ENCODE peak calls at places on chromosomes 3 and 15, in seven cellular contexts. Z is cardiac fibroblast, A is psoas muscle, G is NB4, O is hepatocyte, H is heart left ventricle, K is MM.1S. S is an unnamed sample.

GRCh38 chr3:66179813-66180212 is 41.0 kb upstream of the SLC25A26 start:
- DNase-seq in G (no peak), Z (peak), A (no peak), K (no peak), O (no peak), H (no peak), S (no peak)

GRCh38 chr3:14243782-14244181 is 65.2 kb downstream of the LSM3 start:
- DNase-seq in H (no peak), O (no peak), G (no peak), A (no peak), K (no peak), Z (no peak), S (peak)

GRCh38 chr3:127440384-127440783 is 150.1 kb downstream of the TPRA1 start:
- DNase-seq in G (no peak), O (no peak), K (no peak), Z (no peak), A (no peak), H (no peak), S (no peak)

GRCh38 chr3:14275962-14276909 is 97.6 kb downstream of the LSM3 start:
- DNase-seq in A (no peak), O (no peak), K (no peak), H (no peak), Z (no peak), G (no peak), S (no peak)

GRCh38 chr3:130658666-130659065 is 88.0 kb downstream of the PIK3R4 start:
- DNase-seq in Z (peak), H (no peak), A (no peak), K (no peak), O (peak), G (peak), S (no peak)

GRCh38 chr3:126082334-126083137 is 1.4 kb downstream of the SLC41A3 start:
- DNase-seq in A (no peak), O (no peak), H (no peak), G (no peak), K (no peak), Z (no peak), S (no peak)

GRCh38 chr3:49098910-49099630 is 5.2 kb upstream of the QRICH1 start:
- DNase-seq in G (no peak), H (no peak), K (no peak), Z (no peak), A (peak), O (no peak), S (no peak)

GRCh38 chr3:126960604-126960995 is 22.3 kb upstream of the PLXNA1 start:
- DNase-seq in Z (no peak), H (peak), G (no peak), K (no peak), O (no peak), A (peak), S (no peak)

GRCh38 chr3:112699436-112699978 is 58.6 kb upstream of the CCDC80 start:
- DNase-seq in K (no peak), O (no peak), H (no peak), A (no peak), G (no peak), Z (peak), S (peak)
- TF ChIP-seq CTCF in K (no peak), O (no peak), H (no peak), A (no peak), G (no peak), Z (peak), S (peak)

GRCh38 chr15:48411971-48412591 is 80.9 kb downstream of the DUT start:
- DNase-seq in G (no peak), O (no peak), K (no peak), H (no peak), Z (peak), A (no peak), S (no peak)
- H3K4me3 ChIP-seq in G (no peak), O (no peak), K (no peak), H (no peak), Z (no peak), A (no peak), S (no peak)

DNA sequence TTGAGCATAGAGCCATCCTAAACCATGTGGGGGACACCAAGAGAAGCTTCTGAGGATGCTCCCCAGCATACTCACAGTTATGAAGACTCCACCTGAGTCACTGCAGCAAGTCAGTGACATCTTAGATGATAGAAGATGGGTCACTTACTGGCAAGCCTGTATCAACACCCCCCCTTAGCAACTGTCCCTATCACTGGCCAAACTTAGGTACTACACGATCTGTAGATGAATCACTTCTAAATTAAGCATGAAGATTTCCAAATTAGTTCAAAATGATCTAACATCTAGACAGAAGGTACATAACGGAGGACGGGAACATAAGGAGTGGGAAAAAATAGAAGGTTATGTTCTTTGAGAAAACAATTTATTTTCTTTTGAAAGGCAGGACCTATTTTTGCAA is 13.2 kb upstream of the LMCD1 start:
- DNase-seq in K (no peak), H (no peak), A (no peak), G (no peak), O (no peak), Z (no peak), S (no peak)
- TF ChIP-seq CTCF in K (no peak), H (no peak), A (no peak), G (no peak), O (no peak), Z (peak), S (no peak)

GRCh38 chr3:42668403-42668740 is 14.9 kb downstream of the ZBTB47 start:
- DNase-seq in Z (no peak), K (no peak), H (no peak), O (no peak), G (no peak), A (no peak), S (no peak)
- H3K4me3 ChIP-seq in Z (no peak), K (no peak), H (no peak), O (no peak), G (no peak), A (no peak), S (no peak)

GRCh38 chr15:100684591-100684990 is 82.2 kb downstream of the ASB7 start:
- DNase-seq in O (no peak), A (no peak), H (no peak), K (no peak), G (no peak), Z (no peak), S (no peak)
- TF ChIP-seq CTCF in O (no peak), A (no peak), H (no peak), K (no peak), G (no peak), Z (no peak), S (no peak)

GRCh38 chr15:33191641-33192040 is 2.9 kb downstream of the FMN1 start:
- DNase-seq in K (no peak), G (no peak), A (no peak), O (no peak), Z (no peak), H (no peak), S (peak)

GRCh38 chr15:33197636-33198035 is 3.1 kb upstream of the FMN1 start:
- DNase-seq in G (no peak), K (no peak), O (no peak), Z (no peak), A (no peak), H (no peak), S (no peak)

GRCh38 chr15:33194237-33194636 is 277 bp downstream of the FMN1 start:
- DNase-seq in H (no peak), G (no peak), K (no peak), O (no peak), Z (no peak), A (peak), S (no peak)

GRCh38 chr15:33194704-33195261 is at the start of gene FMN1:
- DNase-seq in Z (peak), A (peak), K (peak), O (peak), H (peak), G (peak), S (peak)

GRCh38 chr15:33195283-33195682 is 769 bp upstream of the FMN1 start:
- DNase-seq in G (no peak), H (no peak), K (no peak), O (no peak), Z (no peak), A (no peak), S (peak)
- H3K4me3 ChIP-seq in G (no peak), H (peak), K (peak), O (peak), Z (no peak), A (peak), S (peak)

DNA sequence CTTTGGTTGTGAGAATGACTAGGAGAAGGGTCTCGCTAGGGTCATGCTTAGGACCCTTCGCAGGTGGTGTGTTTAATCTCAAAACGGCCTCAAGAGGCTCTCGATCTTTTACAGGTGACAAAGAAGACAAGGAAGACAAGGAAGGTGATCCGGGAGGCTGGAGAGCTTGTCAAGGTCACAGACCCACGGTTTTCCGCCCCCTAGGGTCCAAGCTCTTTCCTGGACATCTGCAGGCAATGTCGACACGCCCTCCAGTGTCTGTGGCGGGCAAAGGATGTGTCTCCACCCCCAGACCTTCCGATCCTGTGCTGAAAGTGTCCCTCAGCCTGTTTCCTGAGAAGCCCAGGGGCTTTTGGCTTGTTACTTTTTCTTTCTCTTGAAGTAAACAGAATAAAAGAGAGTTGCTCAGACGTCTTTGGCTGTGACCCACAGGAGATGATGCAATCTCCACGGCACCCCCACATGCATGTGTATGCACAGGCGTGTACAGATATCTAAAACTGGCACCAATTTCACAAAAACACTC is 108.7 kb downstream of the KLF13 start:
- DNase-seq in G (peak), Z (peak), A (peak), K (peak), H (peak), O (peak), S (peak)
- TF ChIP-seq CTCF in G (peak), Z (peak), A (peak), K (peak), H (peak), O (peak), S (peak)